ENCODE peak calls at places on chromosomes 6 and 20, in nine cellular contexts. One of them, this sample, is unnamed.

GRCh38 chr6:158663465-158664167 is 13.8 kb downstream of the SYTL3 start:
- ATAC-seq in T-cell: no peak
- ATAC-seq in HepG2: no peak
- ATAC-seq in sciatic nerve: no peak
- ATAC-seq in activated naive CD8-positive, alpha-beta T cell treated with anti-CD3 and anti-CD28 coated beads, Interleukin-2, amount 50 U/mL, for 24 hours: no peak
- ATAC-seq in CD4-positive, alpha-beta T cell: no peak
- ATAC-seq in activated naive CD4-positive, alpha-beta T cell treated with anti-CD3 and anti-CD28 coated beads, Interleukin-2, amount 50 U/mL, for 72 hours: no peak
- ATAC-seq in left cardiac atrium: no peak
- ATAC-seq in heart right ventricle: no peak
- ATAC-seq in this sample: no peak

GRCh38 chr6:144574796-144575195 is 289.7 kb downstream of the UTRN start:
- ATAC-seq in activated naive CD8-positive, alpha-beta T cell treated with anti-CD3 and anti-CD28 coated beads, Interleukin-2, amount 50 U/mL, for 24 hours: no peak
- ATAC-seq in T-cell: no peak
- ATAC-seq in HepG2: no peak
- ATAC-seq in left cardiac atrium: no peak
- ATAC-seq in heart right ventricle: no peak
- ATAC-seq in activated naive CD4-positive, alpha-beta T cell treated with anti-CD3 and anti-CD28 coated beads, Interleukin-2, amount 50 U/mL, for 72 hours: peak
- ATAC-seq in CD4-positive, alpha-beta T cell: no peak
- ATAC-seq in sciatic nerve: no peak
- ATAC-seq in this sample: peak

GRCh38 chr6:2033544-2033943 is 211.9 kb downstream of the GMDS start:
- ATAC-seq in CD4-positive, alpha-beta T cell: no peak
- ATAC-seq in activated naive CD8-positive, alpha-beta T cell treated with anti-CD3 and anti-CD28 coated beads, Interleukin-2, amount 50 U/mL, for 24 hours: peak
- ATAC-seq in heart right ventricle: no peak
- ATAC-seq in T-cell: no peak
- ATAC-seq in activated naive CD4-positive, alpha-beta T cell treated with anti-CD3 and anti-CD28 coated beads, Interleukin-2, amount 50 U/mL, for 72 hours: peak
- ATAC-seq in sciatic nerve: no peak
- ATAC-seq in left cardiac atrium: no peak
- ATAC-seq in HepG2: no peak
- ATAC-seq in this sample: no peak

GRCh38 chr6:36699290-36699689 is 1.7 kb downstream of the RAB44 start:
- ATAC-seq in activated naive CD4-positive, alpha-beta T cell treated with anti-CD3 and anti-CD28 coated beads, Interleukin-2, amount 50 U/mL, for 72 hours: no peak
- ATAC-seq in activated naive CD8-positive, alpha-beta T cell treated with anti-CD3 and anti-CD28 coated beads, Interleukin-2, amount 50 U/mL, for 24 hours: no peak
- ATAC-seq in T-cell: no peak
- ATAC-seq in left cardiac atrium: no peak
- ATAC-seq in sciatic nerve: no peak
- ATAC-seq in heart right ventricle: no peak
- ATAC-seq in CD4-positive, alpha-beta T cell: no peak
- ATAC-seq in HepG2: no peak
- ATAC-seq in this sample: no peak

GRCh38 chr6:4209201-4209600 is 73.8 kb upstream of the ECI2 start:
- ATAC-seq in sciatic nerve: no peak
- ATAC-seq in heart right ventricle: peak
- ATAC-seq in HepG2: no peak
- ATAC-seq in T-cell: no peak
- ATAC-seq in activated naive CD4-positive, alpha-beta T cell treated with anti-CD3 and anti-CD28 coated beads, Interleukin-2, amount 50 U/mL, for 72 hours: no peak
- ATAC-seq in activated naive CD8-positive, alpha-beta T cell treated with anti-CD3 and anti-CD28 coated beads, Interleukin-2, amount 50 U/mL, for 24 hours: no peak
- ATAC-seq in left cardiac atrium: no peak
- ATAC-seq in CD4-positive, alpha-beta T cell: no peak
- ATAC-seq in this sample: no peak

GRCh38 chr6:163565140-163565539 is 150.6 kb downstream of the QKI start:
- ATAC-seq in CD4-positive, alpha-beta T cell: no peak
- ATAC-seq in T-cell: no peak
- ATAC-seq in activated naive CD4-positive, alpha-beta T cell treated with anti-CD3 and anti-CD28 coated beads, Interleukin-2, amount 50 U/mL, for 72 hours: no peak
- ATAC-seq in HepG2: no peak
- ATAC-seq in sciatic nerve: peak
- ATAC-seq in activated naive CD8-positive, alpha-beta T cell treated with anti-CD3 and anti-CD28 coated beads, Interleukin-2, amount 50 U/mL, for 24 hours: no peak
- ATAC-seq in left cardiac atrium: no peak
- ATAC-seq in heart right ventricle: peak
- ATAC-seq in this sample: no peak

GRCh38 chr6:513961-514360 is 122.4 kb downstream of the IRF4 start:
- ATAC-seq in T-cell: no peak
- ATAC-seq in activated naive CD8-positive, alpha-beta T cell treated with anti-CD3 and anti-CD28 coated beads, Interleukin-2, amount 50 U/mL, for 24 hours: peak
- ATAC-seq in sciatic nerve: no peak
- ATAC-seq in activated naive CD4-positive, alpha-beta T cell treated with anti-CD3 and anti-CD28 coated beads, Interleukin-2, amount 50 U/mL, for 72 hours: no peak
- ATAC-seq in left cardiac atrium: no peak
- ATAC-seq in CD4-positive, alpha-beta T cell: no peak
- ATAC-seq in HepG2: no peak
- ATAC-seq in heart right ventricle: no peak
- ATAC-seq in this sample: no peak

GRCh38 chr6:106084973-106085686 is 1.0 kb upstream of the PRDM1 start:
- ATAC-seq in sciatic nerve: peak
- ATAC-seq in activated naive CD4-positive, alpha-beta T cell treated with anti-CD3 and anti-CD28 coated beads, Interleukin-2, amount 50 U/mL, for 72 hours: no peak
- ATAC-seq in HepG2: peak
- ATAC-seq in T-cell: no peak
- ATAC-seq in left cardiac atrium: no peak
- ATAC-seq in CD4-positive, alpha-beta T cell: no peak
- ATAC-seq in heart right ventricle: peak
- ATAC-seq in activated naive CD8-positive, alpha-beta T cell treated with anti-CD3 and anti-CD28 coated beads, Interleukin-2, amount 50 U/mL, for 24 hours: no peak
- ATAC-seq in this sample: no peak

GRCh38 chr6:46592046-46592445 is 60.6 kb downstream of the CYP39A1 start:
- ATAC-seq in CD4-positive, alpha-beta T cell: no peak
- ATAC-seq in heart right ventricle: no peak
- ATAC-seq in left cardiac atrium: no peak
- ATAC-seq in activated naive CD4-positive, alpha-beta T cell treated with anti-CD3 and anti-CD28 coated beads, Interleukin-2, amount 50 U/mL, for 72 hours: no peak
- ATAC-seq in HepG2: no peak
- ATAC-seq in sciatic nerve: no peak
- ATAC-seq in T-cell: no peak
- ATAC-seq in activated naive CD8-positive, alpha-beta T cell treated with anti-CD3 and anti-CD28 coated beads, Interleukin-2, amount 50 U/mL, for 24 hours: no peak
- ATAC-seq in this sample: no peak

GRCh38 chr6:136123464-136123863 is 126.6 kb downstream of the MTFR2 start:
- ATAC-seq in left cardiac atrium: no peak
- ATAC-seq in CD4-positive, alpha-beta T cell: no peak
- ATAC-seq in heart right ventricle: no peak
- ATAC-seq in sciatic nerve: no peak
- ATAC-seq in T-cell: no peak
- ATAC-seq in HepG2: no peak
- ATAC-seq in activated naive CD4-positive, alpha-beta T cell treated with anti-CD3 and anti-CD28 coated beads, Interleukin-2, amount 50 U/mL, for 72 hours: no peak
- ATAC-seq in activated naive CD8-positive, alpha-beta T cell treated with anti-CD3 and anti-CD28 coated beads, Interleukin-2, amount 50 U/mL, for 24 hours: no peak
- ATAC-seq in this sample: no peak

GRCh38 chr20:13457487-13457886 is 181.2 kb downstream of the TASP1 start:
- ATAC-seq in left cardiac atrium: no peak
- ATAC-seq in heart right ventricle: no peak
- ATAC-seq in activated naive CD8-positive, alpha-beta T cell treated with anti-CD3 and anti-CD28 coated beads, Interleukin-2, amount 50 U/mL, for 24 hours: no peak
- ATAC-seq in sciatic nerve: no peak
- ATAC-seq in activated naive CD4-positive, alpha-beta T cell treated with anti-CD3 and anti-CD28 coated beads, Interleukin-2, amount 50 U/mL, for 72 hours: no peak
- ATAC-seq in CD4-positive, alpha-beta T cell: no peak
- ATAC-seq in HepG2: no peak
- ATAC-seq in T-cell: no peak
- ATAC-seq in this sample: no peak

GRCh38 chr6:10451394-10451793 is 36.5 kb upstream of the TFAP2A start:
- ATAC-seq in sciatic nerve: no peak
- ATAC-seq in activated naive CD4-positive, alpha-beta T cell treated with anti-CD3 and anti-CD28 coated beads, Interleukin-2, amount 50 U/mL, for 72 hours: no peak
- ATAC-seq in left cardiac atrium: no peak
- ATAC-seq in HepG2: no peak
- ATAC-seq in heart right ventricle: no peak
- ATAC-seq in activated naive CD8-positive, alpha-beta T cell treated with anti-CD3 and anti-CD28 coated beads, Interleukin-2, amount 50 U/mL, for 24 hours: no peak
- ATAC-seq in CD4-positive, alpha-beta T cell: no peak
- ATAC-seq in T-cell: no peak
- ATAC-seq in this sample: no peak

GRCh38 chr20:31608256-31608980 is 3.3 kb downstream of the ID1 start:
- ATAC-seq in heart right ventricle: peak
- ATAC-seq in CD4-positive, alpha-beta T cell: no peak
- ATAC-seq in T-cell: no peak
- ATAC-seq in left cardiac atrium: peak
- ATAC-seq in sciatic nerve: peak
- ATAC-seq in activated naive CD8-positive, alpha-beta T cell treated with anti-CD3 and anti-CD28 coated beads, Interleukin-2, amount 50 U/mL, for 24 hours: no peak
- ATAC-seq in activated naive CD4-positive, alpha-beta T cell treated with anti-CD3 and anti-CD28 coated beads, Interleukin-2, amount 50 U/mL, for 72 hours: no peak
- ATAC-seq in HepG2: peak
- ATAC-seq in this sample: no peak

GRCh38 chr6:12126051-12126450 is 113.9 kb downstream of the HIVEP1 start:
- ATAC-seq in T-cell: peak
- ATAC-seq in left cardiac atrium: no peak
- ATAC-seq in activated naive CD8-positive, alpha-beta T cell treated with anti-CD3 and anti-CD28 coated beads, Interleukin-2, amount 50 U/mL, for 24 hours: no peak
- ATAC-seq in activated naive CD4-positive, alpha-beta T cell treated with anti-CD3 and anti-CD28 coated beads, Interleukin-2, amount 50 U/mL, for 72 hours: no peak
- ATAC-seq in HepG2: no peak
- ATAC-seq in CD4-positive, alpha-beta T cell: peak
- ATAC-seq in sciatic nerve: no peak
- ATAC-seq in heart right ventricle: no peak
- ATAC-seq in this sample: no peak

GRCh38 chr6:41901882-41902519 is 6.8 kb upstream of the USP49 start:
- ATAC-seq in HepG2: no peak
- ATAC-seq in T-cell: peak
- ATAC-seq in left cardiac atrium: no peak
- ATAC-seq in sciatic nerve: no peak
- ATAC-seq in activated naive CD8-positive, alpha-beta T cell treated with anti-CD3 and anti-CD28 coated beads, Interleukin-2, amount 50 U/mL, for 24 hours: peak
- ATAC-seq in heart right ventricle: no peak
- ATAC-seq in activated naive CD4-positive, alpha-beta T cell treated with anti-CD3 and anti-CD28 coated beads, Interleukin-2, amount 50 U/mL, for 72 hours: peak
- ATAC-seq in CD4-positive, alpha-beta T cell: peak
- ATAC-seq in this sample: peak

GRCh38 chr6:157790548-157791160 is 32.4 kb upstream of the SNX9 start:
- ATAC-seq in CD4-positive, alpha-beta T cell: no peak
- ATAC-seq in HepG2: no peak
- ATAC-seq in sciatic nerve: peak
- ATAC-seq in left cardiac atrium: no peak
- ATAC-seq in activated naive CD4-positive, alpha-beta T cell treated with anti-CD3 and anti-CD28 coated beads, Interleukin-2, amount 50 U/mL, for 72 hours: no peak
- ATAC-seq in activated naive CD8-positive, alpha-beta T cell treated with anti-CD3 and anti-CD28 coated beads, Interleukin-2, amount 50 U/mL, for 24 hours: no peak
- ATAC-seq in heart right ventricle: peak
- ATAC-seq in T-cell: no peak
- ATAC-seq in this sample: no peak

GRCh38 chr6:83853968-83854501 is 875 bp downstream of the RIPPLY2 start:
- ATAC-seq in HepG2: peak
- ATAC-seq in CD4-positive, alpha-beta T cell: no peak
- ATAC-seq in activated naive CD4-positive, alpha-beta T cell treated with anti-CD3 and anti-CD28 coated beads, Interleukin-2, amount 50 U/mL, for 72 hours: peak
- ATAC-seq in heart right ventricle: no peak
- ATAC-seq in activated naive CD8-positive, alpha-beta T cell treated with anti-CD3 and anti-CD28 coated beads, Interleukin-2, amount 50 U/mL, for 24 hours: no peak
- ATAC-seq in sciatic nerve: peak
- ATAC-seq in left cardiac atrium: no peak
- ATAC-seq in T-cell: no peak
- ATAC-seq in this sample: no peak

GRCh38 chr6:82182756-82183155 is 64.8 kb downstream of the IBTK start:
- ATAC-seq in T-cell: no peak
- ATAC-seq in sciatic nerve: no peak
- ATAC-seq in HepG2: no peak
- ATAC-seq in CD4-positive, alpha-beta T cell: no peak
- ATAC-seq in activated naive CD4-positive, alpha-beta T cell treated with anti-CD3 and anti-CD28 coated beads, Interleukin-2, amount 50 U/mL, for 72 hours: peak
- ATAC-seq in heart right ventricle: no peak
- ATAC-seq in left cardiac atrium: no peak
- ATAC-seq in activated naive CD8-positive, alpha-beta T cell treated with anti-CD3 and anti-CD28 coated beads, Interleukin-2, amount 50 U/mL, for 24 hours: peak
- ATAC-seq in this sample: peak

GRCh38 chr20:11499235-11499634 is 418.5 kb upstream of the BTBD3 start:
- ATAC-seq in activated naive CD4-positive, alpha-beta T cell treated with anti-CD3 and anti-CD28 coated beads, Interleukin-2, amount 50 U/mL, for 72 hours: no peak
- ATAC-seq in left cardiac atrium: no peak
- ATAC-seq in activated naive CD8-positive, alpha-beta T cell treated with anti-CD3 and anti-CD28 coated beads, Interleukin-2, amount 50 U/mL, for 24 hours: no peak
- ATAC-seq in CD4-positive, alpha-beta T cell: no peak
- ATAC-seq in HepG2: no peak
- ATAC-seq in sciatic nerve: no peak
- ATAC-seq in heart right ventricle: no peak
- ATAC-seq in T-cell: no peak
- ATAC-seq in this sample: no peak

GRCh38 chr6:159557046-159557445 is 136.0 kb downstream of the SOD2 start:
- ATAC-seq in activated naive CD8-positive, alpha-beta T cell treated with anti-CD3 and anti-CD28 coated beads, Interleukin-2, amount 50 U/mL, for 24 hours: no peak
- ATAC-seq in heart right ventricle: peak
- ATAC-seq in left cardiac atrium: no peak
- ATAC-seq in T-cell: no peak
- ATAC-seq in sciatic nerve: no peak
- ATAC-seq in activated naive CD4-positive, alpha-beta T cell treated with anti-CD3 and anti-CD28 coated beads, Interleukin-2, amount 50 U/mL, for 72 hours: no peak
- ATAC-seq in HepG2: no peak
- ATAC-seq in CD4-positive, alpha-beta T cell: no peak
- ATAC-seq in this sample: no peak

GRCh38 chr6:68087399-68088133 is 547.5 kb upstream of the ADGRB3 start:
- ATAC-seq in sciatic nerve: no peak
- ATAC-seq in T-cell: no peak
- ATAC-seq in activated naive CD8-positive, alpha-beta T cell treated with anti-CD3 and anti-CD28 coated beads, Interleukin-2, amount 50 U/mL, for 24 hours: no peak
- ATAC-seq in activated naive CD4-positive, alpha-beta T cell treated with anti-CD3 and anti-CD28 coated beads, Interleukin-2, amount 50 U/mL, for 72 hours: no peak
- ATAC-seq in HepG2: no peak
- ATAC-seq in CD4-positive, alpha-beta T cell: no peak
- ATAC-seq in heart right ventricle: no peak
- ATAC-seq in left cardiac atrium: no peak
- ATAC-seq in this sample: no peak

GRCh38 chr6:136095961-136096360 is 154.2 kb downstream of the MTFR2 start:
- ATAC-seq in left cardiac atrium: peak
- ATAC-seq in HepG2: no peak
- ATAC-seq in activated naive CD8-positive, alpha-beta T cell treated with anti-CD3 and anti-CD28 coated beads, Interleukin-2, amount 50 U/mL, for 24 hours: no peak
- ATAC-seq in activated naive CD4-positive, alpha-beta T cell treated with anti-CD3 and anti-CD28 coated beads, Interleukin-2, amount 50 U/mL, for 72 hours: no peak
- ATAC-seq in sciatic nerve: peak
- ATAC-seq in heart right ventricle: peak
- ATAC-seq in T-cell: no peak
- ATAC-seq in CD4-positive, alpha-beta T cell: no peak
- ATAC-seq in this sample: no peak

GRCh38 chr6:53514677-53515076 is 30.2 kb downstream of the GCLC start:
- ATAC-seq in activated naive CD8-positive, alpha-beta T cell treated with anti-CD3 and anti-CD28 coated beads, Interleukin-2, amount 50 U/mL, for 24 hours: no peak
- ATAC-seq in activated naive CD4-positive, alpha-beta T cell treated with anti-CD3 and anti-CD28 coated beads, Interleukin-2, amount 50 U/mL, for 72 hours: no peak
- ATAC-seq in sciatic nerve: no peak
- ATAC-seq in HepG2: peak
- ATAC-seq in CD4-positive, alpha-beta T cell: no peak
- ATAC-seq in left cardiac atrium: no peak
- ATAC-seq in T-cell: no peak
- ATAC-seq in heart right ventricle: no peak
- ATAC-seq in this sample: no peak

GRCh38 chr6:3326981-3327380 is 68.2 kb downstream of the PSMG4 start:
- ATAC-seq in activated naive CD4-positive, alpha-beta T cell treated with anti-CD3 and anti-CD28 coated beads, Interleukin-2, amount 50 U/mL, for 72 hours: no peak
- ATAC-seq in sciatic nerve: no peak
- ATAC-seq in T-cell: no peak
- ATAC-seq in HepG2: no peak
- ATAC-seq in left cardiac atrium: no peak
- ATAC-seq in activated naive CD8-positive, alpha-beta T cell treated with anti-CD3 and anti-CD28 coated beads, Interleukin-2, amount 50 U/mL, for 24 hours: no peak
- ATAC-seq in CD4-positive, alpha-beta T cell: no peak
- ATAC-seq in heart right ventricle: no peak
- ATAC-seq in this sample: no peak

GRCh38 chr20:12911372-12911771 is 97.4 kb upstream of the SPTLC3 start:
- ATAC-seq in sciatic nerve: no peak
- ATAC-seq in heart right ventricle: no peak
- ATAC-seq in left cardiac atrium: no peak
- ATAC-seq in activated naive CD8-positive, alpha-beta T cell treated with anti-CD3 and anti-CD28 coated beads, Interleukin-2, amount 50 U/mL, for 24 hours: no peak
- ATAC-seq in CD4-positive, alpha-beta T cell: no peak
- ATAC-seq in HepG2: no peak
- ATAC-seq in T-cell: no peak
- ATAC-seq in activated naive CD4-positive, alpha-beta T cell treated with anti-CD3 and anti-CD28 coated beads, Interleukin-2, amount 50 U/mL, for 72 hours: no peak
- ATAC-seq in this sample: no peak

GRCh38 chr6:106501836-106502447 is 127.4 kb downstream of the RTN4IP1 start:
- ATAC-seq in HepG2: no peak
- ATAC-seq in activated naive CD8-positive, alpha-beta T cell treated with anti-CD3 and anti-CD28 coated beads, Interleukin-2, amount 50 U/mL, for 24 hours: no peak
- ATAC-seq in T-cell: no peak
- ATAC-seq in sciatic nerve: peak
- ATAC-seq in left cardiac atrium: peak
- ATAC-seq in heart right ventricle: no peak
- ATAC-seq in CD4-positive, alpha-beta T cell: no peak
- ATAC-seq in activated naive CD4-positive, alpha-beta T cell treated with anti-CD3 and anti-CD28 coated beads, Interleukin-2, amount 50 U/mL, for 72 hours: no peak
- ATAC-seq in this sample: no peak

GRCh38 chr20:50274570-50275430 is 84.2 kb downstream of the CEBPB start:
- ATAC-seq in sciatic nerve: peak
- ATAC-seq in left cardiac atrium: peak
- ATAC-seq in CD4-positive, alpha-beta T cell: no peak
- ATAC-seq in HepG2: peak
- ATAC-seq in heart right ventricle: peak
- ATAC-seq in T-cell: no peak
- ATAC-seq in activated naive CD4-positive, alpha-beta T cell treated with anti-CD3 and anti-CD28 coated beads, Interleukin-2, amount 50 U/mL, for 72 hours: no peak
- ATAC-seq in activated naive CD8-positive, alpha-beta T cell treated with anti-CD3 and anti-CD28 coated beads, Interleukin-2, amount 50 U/mL, for 24 hours: no peak
- ATAC-seq in this sample: no peak

GRCh38 chr6:104771258-104771832 is 88.4 kb downstream of the HACE1 start:
- ATAC-seq in activated naive CD4-positive, alpha-beta T cell treated with anti-CD3 and anti-CD28 coated beads, Interleukin-2, amount 50 U/mL, for 72 hours: peak
- ATAC-seq in heart right ventricle: no peak
- ATAC-seq in T-cell: no peak
- ATAC-seq in HepG2: peak
- ATAC-seq in left cardiac atrium: no peak
- ATAC-seq in activated naive CD8-positive, alpha-beta T cell treated with anti-CD3 and anti-CD28 coated beads, Interleukin-2, amount 50 U/mL, for 24 hours: no peak
- ATAC-seq in CD4-positive, alpha-beta T cell: peak
- ATAC-seq in sciatic nerve: no peak
- ATAC-seq in this sample: peak

GRCh38 chr6:9404351-9405146 is 969.2 kb upstream of the SLC35B3 start:
- ATAC-seq in left cardiac atrium: no peak
- ATAC-seq in sciatic nerve: no peak
- ATAC-seq in T-cell: no peak
- ATAC-seq in heart right ventricle: no peak
- ATAC-seq in CD4-positive, alpha-beta T cell: no peak
- ATAC-seq in activated naive CD8-positive, alpha-beta T cell treated with anti-CD3 and anti-CD28 coated beads, Interleukin-2, amount 50 U/mL, for 24 hours: no peak
- ATAC-seq in activated naive CD4-positive, alpha-beta T cell treated with anti-CD3 and anti-CD28 coated beads, Interleukin-2, amount 50 U/mL, for 72 hours: no peak
- ATAC-seq in HepG2: no peak
- ATAC-seq in this sample: no peak

GRCh38 chr20:36573798-36574277 is 441 bp downstream of the TGIF2 start:
- ATAC-seq in activated naive CD8-positive, alpha-beta T cell treated with anti-CD3 and anti-CD28 coated beads, Interleukin-2, amount 50 U/mL, for 24 hours: no peak
- ATAC-seq in T-cell: no peak
- ATAC-seq in heart right ventricle: peak
- ATAC-seq in left cardiac atrium: peak
- ATAC-seq in HepG2: peak
- ATAC-seq in sciatic nerve: peak
- ATAC-seq in CD4-positive, alpha-beta T cell: peak
- ATAC-seq in activated naive CD4-positive, alpha-beta T cell treated with anti-CD3 and anti-CD28 coated beads, Interleukin-2, amount 50 U/mL, for 72 hours: no peak
- ATAC-seq in this sample: no peak

GRCh38 chr6:148445620-148446019 is 103.0 kb downstream of the SASH1 start:
- ATAC-seq in heart right ventricle: no peak
- ATAC-seq in activated naive CD4-positive, alpha-beta T cell treated with anti-CD3 and anti-CD28 coated beads, Interleukin-2, amount 50 U/mL, for 72 hours: no peak
- ATAC-seq in activated naive CD8-positive, alpha-beta T cell treated with anti-CD3 and anti-CD28 coated beads, Interleukin-2, amount 50 U/mL, for 24 hours: no peak
- ATAC-seq in HepG2: no peak
- ATAC-seq in T-cell: no peak
- ATAC-seq in CD4-positive, alpha-beta T cell: no peak
- ATAC-seq in left cardiac atrium: no peak
- ATAC-seq in sciatic nerve: no peak
- ATAC-seq in this sample: no peak

This sample was measured in activated CD4-positive, CD25-positive, alpha-beta regulatory T cell treated with anti-CD3 and anti-CD28 coated beads, Interleukin-2, amount 50 U/mL, for 24 hours.